ENCODE peak calls at places on chromosomes 1 and 21, in four cellular contexts. I, D, X and R are unnamed samples.

GRCh38 chr1:88061106-88061829 is 622.8 kb upstream of the PKN2 start:
- DNase-seq in I (peak), D (peak), X (peak), R (peak)

GRCh38 chr1:228740991-228741390 is 5.7 kb downstream of the RHOU start:
- DNase-seq in X (no peak), I (no peak), D (no peak), R (no peak)

GRCh38 chr1:94039871-94040569 is 80.9 kb downstream of the ABCA4 start:
- DNase-seq in X (no peak), I (no peak), D (no peak), R (no peak)

GRCh38 chr1:112219267-112219666 is 176.7 kb upstream of the CTTNBP2NL start:
- DNase-seq in X (no peak), D (no peak), I (no peak), R (no peak)

GRCh38 chr1:10265027-10265426 is 54.7 kb downstream of the KIF1B start:
- DNase-seq in X (no peak), D (no peak), I (no peak), R (no peak)

GRCh38 chr1:39675220-39675619 is 3.3 kb upstream of the NT5C1A start:
- DNase-seq in D (no peak), X (no peak), I (no peak), R (no peak)

GRCh38 chr1:29689372-29690030 is 453.2 kb downstream of the PTPRU start:
- DNase-seq in D (no peak), X (no peak), I (no peak), R (peak)

GRCh38 chr1:30600258-30600657 is 123.1 kb downstream of the MATN1 start:
- DNase-seq in D (no peak), X (no peak), I (no peak), R (no peak)

GRCh38 chr1:98926597-98926996 is 78.1 kb downstream of the PLPPR5 start:
- DNase-seq in I (no peak), D (no peak), X (no peak), R (no peak)

GRCh38 chr1:232440325-232441059 is 189.4 kb downstream of the SIPA1L2 start:
- DNase-seq in I (no peak), X (no peak), D (no peak), R (no peak)

GRCh38 chr1:223674119-223674890 is 8.8 kb upstream of the CAPN8 start:
- DNase-seq in D (no peak), I (no peak), X (no peak), R (no peak)

GRCh38 chr1:2584822-2585317 is 1.7 kb upstream of the PRXL2B start:
- DNase-seq in I (no peak), D (no peak), X (peak), R (no peak)

GRCh38 chr1:212040629-212041028 is 5.1 kb downstream of the DTL start:
- DNase-seq in D (no peak), X (no peak), I (no peak), R (no peak)

GRCh38 chr1:156706647-156707008 is 1.2 kb upstream of the CRABP2 start:
- DNase-seq in X (no peak), I (no peak), D (peak), R (peak)

GRCh38 chr21:44755227-44755626 is 43.9 kb upstream of the TSPEAR start:
- DNase-seq in D (no peak), I (no peak), X (no peak), R (no peak)

GRCh38 chr1:53642215-53642555 is 96.8 kb downstream of the GLIS1 start:
- DNase-seq in D (no peak), X (no peak), I (no peak), R (no peak)

GRCh38 chr1:168469690-168470089 is 74.1 kb downstream of the XCL2 start:
- DNase-seq in X (no peak), D (no peak), I (no peak), R (no peak)

GRCh38 chr1:5423109-5423508 is 569.1 kb downstream of the NPHP4 start:
- DNase-seq in I (no peak), D (no peak), X (no peak), R (no peak)

GRCh38 chr21:37799193-37800121 is 116.8 kb downstream of the KCNJ6 start:
- DNase-seq in I (no peak), X (no peak), D (peak), R (no peak)

GRCh38 chr1:69263982-69264381 is 303.7 kb upstream of the LRRC7 start:
- DNase-seq in D (no peak), X (no peak), I (no peak), R (no peak)

GRCh38 chr1:205248793-205249601 is 21.3 kb downstream of the TMCC2 start:
- DNase-seq in I (no peak), D (no peak), X (no peak), R (no peak)

GRCh38 chr1:240027059-240027462 is 64.6 kb upstream of the FMN2 start:
- DNase-seq in D (peak), I (no peak), X (no peak), R (peak)

GRCh38 chr1:230145953-230146476 is 79.0 kb downstream of the GALNT2 start:
- DNase-seq in D (no peak), X (peak), I (peak), R (no peak)

GRCh38 chr1:54397090-54397591 is 9.1 kb downstream of the SSBP3 start:
- DNase-seq in X (no peak), I (no peak), D (no peak), R (no peak)

GRCh38 chr1:162175393-162175792 is 105.9 kb downstream of the NOS1AP start:
- DNase-seq in X (no peak), D (peak), I (no peak), R (peak)

GRCh38 chr1:67029472-67029871 is 24.5 kb downstream of the SLC35D1 start:
- DNase-seq in X (no peak), I (no peak), D (no peak), R (no peak)

GRCh38 chr1:223860051-223860559 is 14.4 kb upstream of the TP53BP2 start:
- DNase-seq in D (no peak), X (no peak), I (no peak), R (no peak)

GRCh38 chr1:63955746-63956145 is 181.9 kb downstream of the ROR1 start:
- DNase-seq in D (no peak), X (no peak), I (no peak), R (no peak)

GRCh38 chr1:110619412-110620249 is 13.5 kb upstream of the KCNA2 start:
- DNase-seq in I (peak), X (peak), D (peak), R (peak)

GRCh38 chr1:61079898-61080336 is 2.4 kb upstream of the NFIA start:
- DNase-seq in I (no peak), X (no peak), D (peak), R (peak)

GRCh38 chr1:71413441-71414170 is 332.8 kb upstream of the ZRANB2 start:
- DNase-seq in X (no peak), D (no peak), I (no peak), R (no peak)